ENCODE peak calls at places on chromosomes 5 and 9, in seven cellular contexts. One of them, this sample, is unnamed.

GRCh38 chr9:96021616-96022444 is 146.3 kb downstream of the ERCC6L2 start:
- DNase-seq in heart left ventricle: peak
- DNase-seq in PC-9: no peak
- DNase-seq in coronary artery: no peak
- DNase-seq in mesenchymal stem cell: no peak
- DNase-seq in Peyer's patch: peak
- DNase-seq in left ventricle myocardium inferior: peak
- DNase-seq in this sample: peak

GRCh38 chr9:35996358-35996970 is 38.5 kb upstream of the OR2S2 start:
- DNase-seq in heart left ventricle: no peak
- DNase-seq in PC-9: no peak
- DNase-seq in coronary artery: no peak
- DNase-seq in mesenchymal stem cell: peak
- DNase-seq in Peyer's patch: no peak
- DNase-seq in left ventricle myocardium inferior: peak
- DNase-seq in this sample: no peak

GRCh38 chr5:180330810-180331646 is 22.1 kb downstream of the GFPT2 start:
- DNase-seq in heart left ventricle: no peak
- DNase-seq in PC-9: peak
- DNase-seq in coronary artery: peak
- DNase-seq in mesenchymal stem cell: peak
- DNase-seq in Peyer's patch: no peak
- DNase-seq in left ventricle myocardium inferior: peak
- DNase-seq in this sample: no peak

GRCh38 chr9:135887585-135888050 is 19.7 kb downstream of the CAMSAP1 start:
- DNase-seq in heart left ventricle: no peak
- DNase-seq in PC-9: no peak
- DNase-seq in coronary artery: peak
- DNase-seq in mesenchymal stem cell: no peak
- DNase-seq in Peyer's patch: no peak
- DNase-seq in left ventricle myocardium inferior: no peak
- DNase-seq in this sample: no peak

GRCh38 chr5:178312900-178313299 is 80.3 kb upstream of the PHYKPL start:
- DNase-seq in heart left ventricle: no peak
- DNase-seq in PC-9: no peak
- DNase-seq in coronary artery: no peak
- DNase-seq in mesenchymal stem cell: peak
- DNase-seq in Peyer's patch: peak
- DNase-seq in left ventricle myocardium inferior: no peak
- DNase-seq in this sample: peak

GRCh38 chr5:45774528-45774927 is 78.3 kb upstream of the HCN1 start:
- DNase-seq in heart left ventricle: no peak
- DNase-seq in PC-9: no peak
- DNase-seq in coronary artery: no peak
- DNase-seq in mesenchymal stem cell: no peak
- DNase-seq in Peyer's patch: no peak
- DNase-seq in left ventricle myocardium inferior: no peak
- DNase-seq in this sample: no peak

GRCh38 chr5:83721878-83722779 is 1.5 kb upstream of the HAPLN1 start:
- DNase-seq in heart left ventricle: peak
- DNase-seq in PC-9: no peak
- DNase-seq in coronary artery: peak
- DNase-seq in mesenchymal stem cell: peak
- DNase-seq in Peyer's patch: peak
- DNase-seq in left ventricle myocardium inferior: peak
- DNase-seq in this sample: peak

GRCh38 chr5:178690208-178690607 is 40.3 kb downstream of the ZNF354A start:
- DNase-seq in heart left ventricle: no peak
- DNase-seq in PC-9: no peak
- DNase-seq in coronary artery: no peak
- DNase-seq in mesenchymal stem cell: no peak
- DNase-seq in Peyer's patch: no peak
- DNase-seq in left ventricle myocardium inferior: no peak
- DNase-seq in this sample: no peak

GRCh38 chr5:72380491-72381274 is 60.5 kb downstream of the PTCD2 start:
- DNase-seq in heart left ventricle: no peak
- DNase-seq in PC-9: peak
- DNase-seq in coronary artery: no peak
- DNase-seq in mesenchymal stem cell: no peak
- DNase-seq in Peyer's patch: no peak
- DNase-seq in left ventricle myocardium inferior: no peak
- DNase-seq in this sample: no peak

GRCh38 chr9:81138173-81138572 is 551.2 kb downstream of the TLE1 start:
- DNase-seq in heart left ventricle: no peak
- DNase-seq in PC-9: no peak
- DNase-seq in coronary artery: no peak
- DNase-seq in mesenchymal stem cell: no peak
- DNase-seq in Peyer's patch: no peak
- DNase-seq in left ventricle myocardium inferior: no peak
- DNase-seq in this sample: no peak

GRCh38 chr5:41539454-41539853 is 29.1 kb upstream of the PLCXD3 start:
- DNase-seq in heart left ventricle: no peak
- DNase-seq in PC-9: no peak
- DNase-seq in coronary artery: no peak
- DNase-seq in mesenchymal stem cell: no peak
- DNase-seq in Peyer's patch: no peak
- DNase-seq in left ventricle myocardium inferior: no peak
- DNase-seq in this sample: no peak

GRCh38 chr5:150734579-150735384 is 24.0 kb downstream of the DCTN4 start:
- DNase-seq in heart left ventricle: peak
- DNase-seq in PC-9: no peak
- DNase-seq in coronary artery: no peak
- DNase-seq in mesenchymal stem cell: no peak
- DNase-seq in Peyer's patch: no peak
- DNase-seq in left ventricle myocardium inferior: peak
- DNase-seq in this sample: no peak

GRCh38 chr5:36090033-36090432 is 23.4 kb upstream of the UGT3A2 start:
- DNase-seq in heart left ventricle: no peak
- DNase-seq in PC-9: peak
- DNase-seq in coronary artery: no peak
- DNase-seq in mesenchymal stem cell: peak
- DNase-seq in Peyer's patch: no peak
- DNase-seq in left ventricle myocardium inferior: no peak
- DNase-seq in this sample: no peak

GRCh38 chr9:133581553-133582343 is 27.4 kb downstream of the FAM163B start:
- DNase-seq in heart left ventricle: peak
- DNase-seq in PC-9: no peak
- DNase-seq in coronary artery: no peak
- DNase-seq in mesenchymal stem cell: peak
- DNase-seq in Peyer's patch: no peak
- DNase-seq in left ventricle myocardium inferior: peak
- DNase-seq in this sample: no peak

GRCh38 chr9:85178486-85178885 is 509.0 kb downstream of the NTRK2 start:
- DNase-seq in heart left ventricle: no peak
- DNase-seq in PC-9: no peak
- DNase-seq in coronary artery: no peak
- DNase-seq in mesenchymal stem cell: no peak
- DNase-seq in Peyer's patch: no peak
- DNase-seq in left ventricle myocardium inferior: no peak
- DNase-seq in this sample: no peak

GRCh38 chr9:89999534-90000370 is 394.9 kb downstream of the GADD45G start:
- DNase-seq in heart left ventricle: peak
- DNase-seq in PC-9: no peak
- DNase-seq in coronary artery: peak
- DNase-seq in mesenchymal stem cell: peak
- DNase-seq in Peyer's patch: peak
- DNase-seq in left ventricle myocardium inferior: peak
- DNase-seq in this sample: no peak

GRCh38 chr9:109417054-109417453 is 81.1 kb downstream of the PTPN3 start:
- DNase-seq in heart left ventricle: no peak
- DNase-seq in PC-9: no peak
- DNase-seq in coronary artery: no peak
- DNase-seq in mesenchymal stem cell: no peak
- DNase-seq in Peyer's patch: no peak
- DNase-seq in left ventricle myocardium inferior: no peak
- DNase-seq in this sample: peak

GRCh38 chr9:134258828-134259546 is 67.3 kb upstream of the RXRA start:
- DNase-seq in heart left ventricle: no peak
- DNase-seq in PC-9: no peak
- DNase-seq in coronary artery: no peak
- DNase-seq in mesenchymal stem cell: no peak
- DNase-seq in Peyer's patch: no peak
- DNase-seq in left ventricle myocardium inferior: peak
- DNase-seq in this sample: peak

GRCh38 chr5:81239613-81240012 is 6.5 kb downstream of the CKMT2 start:
- DNase-seq in heart left ventricle: no peak
- DNase-seq in PC-9: no peak
- DNase-seq in coronary artery: no peak
- DNase-seq in mesenchymal stem cell: no peak
- DNase-seq in Peyer's patch: no peak
- DNase-seq in left ventricle myocardium inferior: no peak
- DNase-seq in this sample: no peak
- H3K27ac ChIP-seq in heart left ventricle: peak
- H3K27ac ChIP-seq in PC-9: no peak
- H3K27ac ChIP-seq in coronary artery: peak
- H3K27ac ChIP-seq in mesenchymal stem cell: no peak
- H3K27ac ChIP-seq in Peyer's patch: no peak
- H3K27ac ChIP-seq in left ventricle myocardium inferior: peak
- H3K27ac ChIP-seq in this sample: no peak

GRCh38 chr9:128828267-128828666 is 1.3 kb downstream of the SPOUT1 start:
- DNase-seq in heart left ventricle: no peak
- DNase-seq in PC-9: no peak
- DNase-seq in coronary artery: no peak
- DNase-seq in mesenchymal stem cell: no peak
- DNase-seq in Peyer's patch: no peak
- DNase-seq in left ventricle myocardium inferior: no peak
- DNase-seq in this sample: no peak
- H3K4me3 ChIP-seq in heart left ventricle: no peak
- H3K4me3 ChIP-seq in PC-9: peak
- H3K4me3 ChIP-seq in coronary artery: no peak
- H3K4me3 ChIP-seq in mesenchymal stem cell: peak
- H3K4me3 ChIP-seq in Peyer's patch: no peak
- H3K4me3 ChIP-seq in left ventricle myocardium inferior: peak
- H3K4me3 ChIP-seq in this sample: no peak

GRCh38 chr5:131417240-131417869 is 153.5 kb downstream of the CDC42SE2 start:
- DNase-seq in heart left ventricle: peak
- DNase-seq in PC-9: peak
- DNase-seq in coronary artery: no peak
- DNase-seq in mesenchymal stem cell: peak
- DNase-seq in Peyer's patch: peak
- DNase-seq in left ventricle myocardium inferior: peak
- DNase-seq in this sample: peak

GRCh38 chr5:131418846-131419245 is 155.0 kb downstream of the CDC42SE2 start:
- DNase-seq in heart left ventricle: no peak
- DNase-seq in PC-9: no peak
- DNase-seq in coronary artery: no peak
- DNase-seq in mesenchymal stem cell: no peak
- DNase-seq in Peyer's patch: no peak
- DNase-seq in left ventricle myocardium inferior: no peak
- DNase-seq in this sample: no peak

GRCh38 chr5:131423056-131423455 is 159.2 kb downstream of the CDC42SE2 start:
- DNase-seq in heart left ventricle: no peak
- DNase-seq in PC-9: no peak
- DNase-seq in coronary artery: no peak
- DNase-seq in mesenchymal stem cell: peak
- DNase-seq in Peyer's patch: no peak
- DNase-seq in left ventricle myocardium inferior: no peak
- DNase-seq in this sample: no peak

GRCh38 chr5:131416729-131417128 is 152.9 kb downstream of the CDC42SE2 start:
- DNase-seq in heart left ventricle: no peak
- DNase-seq in PC-9: no peak
- DNase-seq in coronary artery: no peak
- DNase-seq in mesenchymal stem cell: no peak
- DNase-seq in Peyer's patch: no peak
- DNase-seq in left ventricle myocardium inferior: no peak
- DNase-seq in this sample: no peak

GRCh38 chr5:131419877-131420276 is 156.0 kb downstream of the CDC42SE2 start:
- DNase-seq in heart left ventricle: no peak
- DNase-seq in PC-9: no peak
- DNase-seq in coronary artery: no peak
- DNase-seq in mesenchymal stem cell: no peak
- DNase-seq in Peyer's patch: no peak
- DNase-seq in left ventricle myocardium inferior: no peak
- DNase-seq in this sample: no peak
- H3K27ac ChIP-seq in heart left ventricle: no peak
- H3K27ac ChIP-seq in PC-9: no peak
- H3K27ac ChIP-seq in coronary artery: no peak
- H3K27ac ChIP-seq in mesenchymal stem cell: no peak
- H3K27ac ChIP-seq in Peyer's patch: no peak
- H3K27ac ChIP-seq in left ventricle myocardium inferior: no peak
- H3K27ac ChIP-seq in this sample: no peak

DNA sequence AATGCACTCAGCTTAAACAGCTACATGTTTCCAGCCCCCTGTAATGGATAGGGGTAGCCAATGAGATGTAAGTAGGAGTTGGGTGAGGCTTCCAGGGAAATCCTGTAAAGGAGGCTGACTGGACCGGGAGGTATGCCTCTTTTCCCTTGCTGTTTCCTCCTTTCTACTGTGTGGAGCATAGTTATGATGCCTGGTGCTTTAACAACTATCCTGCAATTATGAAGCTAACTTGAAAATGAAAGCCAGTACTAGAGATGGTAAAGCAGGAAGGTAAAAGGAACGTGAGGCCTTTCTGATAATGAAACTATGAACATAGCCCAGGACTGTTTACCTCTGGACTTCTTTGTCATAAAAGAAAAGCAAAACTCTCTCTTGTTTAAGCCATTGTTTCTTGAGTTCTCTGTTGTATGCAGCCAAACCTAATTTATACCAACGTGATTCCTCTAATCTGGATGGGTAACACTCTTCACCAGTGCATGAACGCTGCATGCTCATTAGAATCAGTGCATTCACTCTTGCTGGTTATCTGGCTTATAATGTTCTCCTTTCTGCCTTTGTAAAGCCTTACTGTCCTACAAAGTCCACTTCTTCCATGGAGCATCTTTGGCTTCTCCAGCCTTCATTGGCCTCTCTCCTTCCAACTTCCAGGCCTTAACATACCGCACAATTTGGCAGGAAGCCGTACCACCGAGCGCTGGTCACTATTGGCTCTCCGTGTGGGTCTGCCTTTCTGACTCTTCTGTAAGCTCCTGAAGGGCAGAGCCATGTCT is 8.3 kb upstream of the ARHGEF28 start:
- DNase-seq in heart left ventricle: no peak
- DNase-seq in PC-9: peak
- DNase-seq in coronary artery: no peak
- DNase-seq in mesenchymal stem cell: peak
- DNase-seq in Peyer's patch: no peak
- DNase-seq in left ventricle myocardium inferior: no peak
- DNase-seq in this sample: no peak
- H3K4me3 ChIP-seq in heart left ventricle: no peak
- H3K4me3 ChIP-seq in PC-9: no peak
- H3K4me3 ChIP-seq in coronary artery: no peak
- H3K4me3 ChIP-seq in mesenchymal stem cell: no peak
- H3K4me3 ChIP-seq in Peyer's patch: no peak
- H3K4me3 ChIP-seq in left ventricle myocardium inferior: no peak
- H3K4me3 ChIP-seq in this sample: no peak

GRCh38 chr5:38253759-38254158 is 4.6 kb upstream of the EGFLAM start:
- DNase-seq in heart left ventricle: no peak
- DNase-seq in PC-9: no peak
- DNase-seq in coronary artery: no peak
- DNase-seq in mesenchymal stem cell: no peak
- DNase-seq in Peyer's patch: no peak
- DNase-seq in left ventricle myocardium inferior: no peak
- DNase-seq in this sample: no peak
- H3K27ac ChIP-seq in heart left ventricle: no peak
- H3K27ac ChIP-seq in PC-9: no peak
- H3K27ac ChIP-seq in coronary artery: no peak
- H3K27ac ChIP-seq in mesenchymal stem cell: no peak
- H3K27ac ChIP-seq in Peyer's patch: no peak
- H3K27ac ChIP-seq in left ventricle myocardium inferior: no peak
- H3K27ac ChIP-seq in this sample: no peak

GRCh38 chr9:38257626-38258215 is 134.8 kb upstream of the ALDH1B1 start:
- DNase-seq in heart left ventricle: no peak
- DNase-seq in PC-9: no peak
- DNase-seq in coronary artery: peak
- DNase-seq in mesenchymal stem cell: no peak
- DNase-seq in Peyer's patch: no peak
- DNase-seq in left ventricle myocardium inferior: no peak
- DNase-seq in this sample: no peak
- H3K4me3 ChIP-seq in heart left ventricle: no peak
- H3K4me3 ChIP-seq in PC-9: no peak
- H3K4me3 ChIP-seq in coronary artery: no peak
- H3K4me3 ChIP-seq in mesenchymal stem cell: no peak
- H3K4me3 ChIP-seq in Peyer's patch: no peak
- H3K4me3 ChIP-seq in left ventricle myocardium inferior: no peak
- H3K4me3 ChIP-seq in this sample: no peak

This sample was measured in dorsolateral prefrontal cortex.